ENCODE peak calls at places on chromosome 17, in six cellular contexts. C, D, R, M, X and P are unnamed samples.
A peak's percentile ranks its signal among the peaks of the same experiment; 100 is the strongest.

GRCh38 chr17:351436-351713 is 1.2 kb downstream of the RPH3AL start:
- DNase-seq in D (no peak), M (no peak), X (no peak), R (no peak), C (no peak), P (no peak)

GRCh38 chr17:5630434-5630833 is 46.1 kb upstream of the NLRP1 start:
- DNase-seq in M (no peak), D (no peak), C (no peak), R (no peak), X (no peak), P (no peak)

GRCh38 chr17:36846410-36847292 is 90.6 kb upstream of the LHX1 start:
- DNase-seq in R (no peak), C (no peak), X (no peak), D (no peak), M (no peak), P (no peak)

GRCh38 chr17:17739388-17740066 is 58.3 kb downstream of the RAI1 start:
- DNase-seq in R (no peak), D (no peak), X (no peak), C (no peak), M (no peak), P (peak; percentile 51)

GRCh38 chr17:15651583-15652110 is 32.1 kb upstream of the FBXW10B start:
- DNase-seq in R (peak; percentile 97), X (peak; percentile 32), M (peak; percentile 78), C (peak; percentile 33), D (peak; percentile 81), P (peak; percentile 97)

GRCh38 chr17:75689441-75689873 is 22.3 kb downstream of the SAP30BP start:
- DNase-seq in D (no peak), M (peak; percentile 61), X (no peak), R (no peak), C (peak; percentile 98), P (no peak)

GRCh38 chr17:4235372-4236279 is 28.2 kb downstream of the ANKFY1 start:
- DNase-seq in X (no peak), C (no peak), R (no peak), M (no peak), D (no peak), P (peak; percentile 52)

GRCh38 chr17:67390646-67391480 is 13.8 kb downstream of the PITPNC1 start:
- DNase-seq in M (peak; percentile 65), C (no peak), X (no peak), R (peak; percentile 64), D (no peak), P (peak; percentile 81)

GRCh38 chr17:60970741-60971140 is 293.1 kb downstream of the BCAS3 start:
- DNase-seq in C (no peak), R (no peak), X (no peak), M (no peak), D (no peak), P (no peak)

GRCh38 chr17:17706140-17707060 is 25.1 kb downstream of the RAI1 start:
- DNase-seq in M (no peak), D (no peak), R (no peak), C (no peak), X (no peak), P (no peak)

GRCh38 chr17:71503710-71504471 is 616.9 kb upstream of the SOX9 start:
- DNase-seq in X (no peak), C (no peak), M (no peak), D (no peak), R (no peak), P (no peak)

GRCh38 chr17:50949128-50950001 is 83.2 kb upstream of the TOB1 start:
- DNase-seq in C (no peak), D (peak; percentile 46), M (peak; percentile 46), X (no peak), R (peak; percentile 32), P (no peak)

GRCh38 chr17:75980188-75981018 is 1.4 kb downstream of the TEN1 start:
- DNase-seq in X (no peak), D (no peak), M (no peak), R (no peak), C (no peak), P (no peak)

GRCh38 chr17:35052240-35052608 is 11.3 kb downstream of the RFFL start:
- DNase-seq in M (no peak), D (no peak), R (no peak), X (no peak), C (no peak), P (no peak)

GRCh38 chr17:17385502-17385901 is 82.3 kb downstream of the NT5M start:
- DNase-seq in D (no peak), C (no peak), M (no peak), X (peak; percentile 36), R (no peak), P (no peak)

GRCh38 chr17:28472871-28473497 is 460 bp upstream of the SLC13A2 start:
- DNase-seq in M (no peak), R (no peak), X (no peak), D (peak; percentile 34), C (no peak), P (no peak)

GRCh38 chr17:37094391-37094790 is 145.6 kb downstream of the AATF start:
- DNase-seq in C (no peak), M (no peak), R (no peak), X (no peak), D (no peak), P (no peak)

GRCh38 chr17:9240659-9241370 is 219.5 kb downstream of the NTN1 start:
- DNase-seq in M (no peak), R (no peak), C (no peak), X (peak; percentile 56), D (no peak), P (peak; percentile 68)

GRCh38 chr17:40122466-40122943 is 734 bp downstream of the MSL1 start:
- DNase-seq in D (peak; percentile 57), R (peak; percentile 37), M (peak; percentile 50), C (peak; percentile 63), X (peak; percentile 46), P (peak; percentile 78)

GRCh38 chr17:55580596-55581133 is 69.4 kb upstream of the SMIM36 start:
- DNase-seq in X (no peak), M (no peak), C (no peak), R (no peak), D (no peak), P (no peak)

GRCh38 chr17:69702078-69702477 is 287.6 kb downstream of the MAP2K6 start:
- DNase-seq in R (no peak), D (no peak), X (no peak), M (no peak), C (no peak), P (no peak)

GRCh38 chr17:63276821-63277220 is 169.3 kb downstream of the CYB561 start:
- DNase-seq in R (no peak), X (no peak), C (no peak), M (no peak), D (no peak), P (peak; percentile 35)

GRCh38 chr17:65670667-65671371 is 109.4 kb upstream of the AXIN2 start:
- DNase-seq in R (no peak), D (no peak), M (peak; percentile 18), X (no peak), C (no peak), P (no peak)

GRCh38 chr17:65323055-65323454 is 185.9 kb downstream of the RGS9 start:
- DNase-seq in X (no peak), R (no peak), C (peak; percentile 15), D (no peak), M (no peak), P (no peak)

GRCh38 chr17:44781553-44782348 is 23.0 kb downstream of the ADAM11 start:
- DNase-seq in R (no peak), D (peak; percentile 32), C (no peak), M (no peak), X (no peak), P (no peak)

GRCh38 chr17:75876190-75876937 is 2.0 kb downstream of the TRIM47 start:
- DNase-seq in X (no peak), D (peak; percentile 53), M (peak; percentile 97), C (peak; percentile 96), R (no peak), P (no peak)

GRCh38 chr17:27545562-27546229 is 85.3 kb upstream of the LGALS9 start:
- DNase-seq in R (no peak), M (no peak), C (no peak), D (peak; percentile 76), X (no peak), P (no peak)

GRCh38 chr17:882827-883585 is 96.6 kb downstream of the NXN start:
- DNase-seq in C (no peak), D (no peak), M (no peak), R (no peak), X (peak; percentile 59), P (peak; percentile 63)

GRCh38 chr17:81511550-81511799 is 1.1 kb downstream of the ACTG1 start:
- DNase-seq in X (no peak), M (no peak), R (no peak), C (no peak), D (no peak), P (peak; percentile 40)

GRCh38 chr17:75684249-75684648 is 17.1 kb downstream of the SAP30BP start:
- DNase-seq in X (no peak), C (no peak), D (no peak), M (no peak), R (peak; percentile 74), P (no peak)

GRCh38 chr17:42944211-42944610 is 20.0 kb downstream of the AARSD1 start:
- DNase-seq in R (no peak), D (no peak), X (no peak), C (no peak), M (no peak), P (no peak)